ENCODE peak calls at places on chromosomes 2 and 18, in eight cellular contexts. One of them, this sample, is unnamed. For H3K9me3, the result is how much of the 10 kb centered on the place peaks cover.

GRCh38 chr2:118508282-118508681 is 339.2 kb downstream of the EN1 start:
- DNase-seq in SK-N-SH: no peak
- DNase-seq in HCT116: no peak
- DNase-seq in hepatocyte: no peak
- DNase-seq in GM23248: no peak
- DNase-seq in MM.1S: no peak
- DNase-seq in PC-3: no peak
- DNase-seq in OCI-LY7: no peak
- DNase-seq in this sample: no peak

GRCh38 chr2:169705927-169706326 is 11.7 kb downstream of the PHOSPHO2 start:
- DNase-seq in OCI-LY7: no peak
- DNase-seq in MM.1S: no peak
- DNase-seq in GM23248: peak
- DNase-seq in SK-N-SH: no peak
- DNase-seq in HCT116: no peak
- DNase-seq in PC-3: no peak
- DNase-seq in hepatocyte: no peak
- DNase-seq in this sample: no peak

GRCh38 chr2:172270278-172271079 is 156.9 kb upstream of the ITGA6 start:
- DNase-seq in PC-3: no peak
- DNase-seq in hepatocyte: peak
- DNase-seq in SK-N-SH: no peak
- DNase-seq in OCI-LY7: no peak
- DNase-seq in MM.1S: no peak
- DNase-seq in HCT116: no peak
- DNase-seq in GM23248: no peak
- DNase-seq in this sample: peak

GRCh38 chr2:180085144-180085543 is 78.0 kb upstream of the CWC22 start:
- DNase-seq in hepatocyte: no peak
- DNase-seq in OCI-LY7: no peak
- DNase-seq in SK-N-SH: no peak
- DNase-seq in MM.1S: no peak
- DNase-seq in HCT116: no peak
- DNase-seq in PC-3: no peak
- DNase-seq in GM23248: no peak
- DNase-seq in this sample: no peak

GRCh38 chr2:157789933-157790511 is 86.1 kb downstream of the ACVR1 start:
- DNase-seq in OCI-LY7: no peak
- DNase-seq in MM.1S: peak
- DNase-seq in GM23248: no peak
- DNase-seq in HCT116: no peak
- DNase-seq in PC-3: no peak
- DNase-seq in hepatocyte: no peak
- DNase-seq in SK-N-SH: no peak
- DNase-seq in this sample: peak

GRCh38 chr2:224987733-224988132 is 54.5 kb downstream of the DOCK10 start:
- DNase-seq in PC-3: peak
- DNase-seq in MM.1S: no peak
- DNase-seq in OCI-LY7: no peak
- DNase-seq in SK-N-SH: no peak
- DNase-seq in hepatocyte: no peak
- DNase-seq in GM23248: peak
- DNase-seq in HCT116: no peak
- DNase-seq in this sample: no peak

GRCh38 chr2:240643093-240643810 is 18.0 kb downstream of the GPR35 start:
- DNase-seq in HCT116: no peak
- DNase-seq in GM23248: no peak
- DNase-seq in MM.1S: no peak
- DNase-seq in OCI-LY7: no peak
- DNase-seq in PC-3: no peak
- DNase-seq in SK-N-SH: peak
- DNase-seq in hepatocyte: no peak
- DNase-seq in this sample: no peak

GRCh38 chr18:60047556-60047955 is 147.8 kb downstream of the PMAIP1 start:
- DNase-seq in GM23248: peak
- DNase-seq in hepatocyte: no peak
- DNase-seq in HCT116: no peak
- DNase-seq in OCI-LY7: no peak
- DNase-seq in PC-3: peak
- DNase-seq in SK-N-SH: no peak
- DNase-seq in MM.1S: no peak
- DNase-seq in this sample: no peak

GRCh38 chr18:10074122-10074521 is 160.3 kb downstream of the VAPA start:
- DNase-seq in OCI-LY7: no peak
- DNase-seq in MM.1S: no peak
- DNase-seq in SK-N-SH: no peak
- DNase-seq in GM23248: no peak
- DNase-seq in HCT116: no peak
- DNase-seq in hepatocyte: no peak
- DNase-seq in PC-3: peak
- DNase-seq in this sample: no peak

GRCh38 chr2:132849118-132849517 is 179.1 kb upstream of the LYPD1 start:
- DNase-seq in OCI-LY7: no peak
- DNase-seq in hepatocyte: no peak
- DNase-seq in SK-N-SH: no peak
- DNase-seq in GM23248: peak
- DNase-seq in MM.1S: no peak
- DNase-seq in PC-3: peak
- DNase-seq in HCT116: no peak
- DNase-seq in this sample: no peak

GRCh38 chr18:9531791-9532410 is 56.6 kb downstream of the RALBP1 start:
- DNase-seq in MM.1S: peak
- DNase-seq in GM23248: peak
- DNase-seq in PC-3: no peak
- DNase-seq in HCT116: no peak
- DNase-seq in SK-N-SH: no peak
- DNase-seq in hepatocyte: no peak
- DNase-seq in OCI-LY7: no peak
- DNase-seq in this sample: no peak

GRCh38 chr2:100796499-100797100 is 23.3 kb upstream of the NPAS2 start:
- DNase-seq in MM.1S: no peak
- DNase-seq in OCI-LY7: no peak
- DNase-seq in PC-3: peak
- DNase-seq in HCT116: no peak
- DNase-seq in GM23248: no peak
- DNase-seq in hepatocyte: no peak
- DNase-seq in SK-N-SH: no peak
- DNase-seq in this sample: no peak

GRCh38 chr2:97774425-97774824 is 61.0 kb downstream of the ZAP70 start:
- DNase-seq in OCI-LY7: peak
- DNase-seq in MM.1S: no peak
- DNase-seq in HCT116: no peak
- DNase-seq in GM23248: peak
- DNase-seq in SK-N-SH: no peak
- DNase-seq in PC-3: peak
- DNase-seq in hepatocyte: peak
- DNase-seq in this sample: peak
- TF ChIP-seq EZH2phosphoT487 in OCI-LY7: no peak
- TF ChIP-seq EZH2phosphoT487 in MM.1S: no peak
- TF ChIP-seq EZH2phosphoT487 in HCT116: no peak
- TF ChIP-seq EZH2phosphoT487 in GM23248: no peak
- TF ChIP-seq EZH2phosphoT487 in SK-N-SH: no peak
- TF ChIP-seq EZH2phosphoT487 in PC-3: no peak
- TF ChIP-seq EZH2phosphoT487 in hepatocyte: no peak
- TF ChIP-seq EZH2phosphoT487 in this sample: no peak

GRCh38 chr18:12165038-12165768 is 71.6 kb downstream of the ANKRD62 start:
- DNase-seq in hepatocyte: no peak
- DNase-seq in GM23248: no peak
- DNase-seq in MM.1S: no peak
- DNase-seq in HCT116: no peak
- DNase-seq in SK-N-SH: no peak
- DNase-seq in PC-3: no peak
- DNase-seq in OCI-LY7: no peak
- DNase-seq in this sample: no peak
- H3K9me3 ChIP-seq in hepatocyte: under half
- H3K9me3 ChIP-seq in GM23248: under half
- H3K9me3 ChIP-seq in MM.1S: under half
- H3K9me3 ChIP-seq in HCT116: under half
- H3K9me3 ChIP-seq in SK-N-SH: under half
- H3K9me3 ChIP-seq in PC-3: under half
- H3K9me3 ChIP-seq in OCI-LY7: under half
- H3K9me3 ChIP-seq in this sample: under half

GRCh38 chr2:64831134-64831976 is 157.8 kb upstream of the SLC1A4 start:
- DNase-seq in OCI-LY7: peak
- DNase-seq in MM.1S: peak
- DNase-seq in PC-3: peak
- DNase-seq in SK-N-SH: peak
- DNase-seq in HCT116: peak
- DNase-seq in GM23248: peak
- DNase-seq in hepatocyte: peak
- DNase-seq in this sample: peak
- H3K27ac ChIP-seq in OCI-LY7: no peak
- H3K27ac ChIP-seq in MM.1S: no peak
- H3K27ac ChIP-seq in PC-3: peak
- H3K27ac ChIP-seq in SK-N-SH: no peak
- H3K27ac ChIP-seq in HCT116: peak
- H3K27ac ChIP-seq in GM23248: peak
- H3K27ac ChIP-seq in hepatocyte: peak
- H3K27ac ChIP-seq in this sample: no peak

GRCh38 chr2:69255760-69256159 is 131.3 kb downstream of the GFPT1 start:
- DNase-seq in MM.1S: no peak
- DNase-seq in SK-N-SH: no peak
- DNase-seq in OCI-LY7: no peak
- DNase-seq in GM23248: no peak
- DNase-seq in PC-3: no peak
- DNase-seq in HCT116: no peak
- DNase-seq in hepatocyte: no peak
- DNase-seq in this sample: no peak

GRCh38 chr2:69250981-69251380 is 136.0 kb downstream of the GFPT1 start:
- DNase-seq in hepatocyte: no peak
- DNase-seq in SK-N-SH: no peak
- DNase-seq in GM23248: peak
- DNase-seq in PC-3: no peak
- DNase-seq in MM.1S: no peak
- DNase-seq in HCT116: no peak
- DNase-seq in OCI-LY7: no peak
- DNase-seq in this sample: no peak

GRCh38 chr2:69253033-69253535 is 133.9 kb downstream of the GFPT1 start:
- DNase-seq in GM23248: peak
- DNase-seq in hepatocyte: no peak
- DNase-seq in SK-N-SH: no peak
- DNase-seq in OCI-LY7: no peak
- DNase-seq in MM.1S: no peak
- DNase-seq in PC-3: no peak
- DNase-seq in HCT116: no peak
- DNase-seq in this sample: no peak

GRCh38 chr2:69248232-69248631 is 138.8 kb downstream of the GFPT1 start:
- DNase-seq in hepatocyte: no peak
- DNase-seq in HCT116: no peak
- DNase-seq in GM23248: no peak
- DNase-seq in PC-3: no peak
- DNase-seq in MM.1S: no peak
- DNase-seq in OCI-LY7: no peak
- DNase-seq in SK-N-SH: no peak
- DNase-seq in this sample: no peak

DNA sequence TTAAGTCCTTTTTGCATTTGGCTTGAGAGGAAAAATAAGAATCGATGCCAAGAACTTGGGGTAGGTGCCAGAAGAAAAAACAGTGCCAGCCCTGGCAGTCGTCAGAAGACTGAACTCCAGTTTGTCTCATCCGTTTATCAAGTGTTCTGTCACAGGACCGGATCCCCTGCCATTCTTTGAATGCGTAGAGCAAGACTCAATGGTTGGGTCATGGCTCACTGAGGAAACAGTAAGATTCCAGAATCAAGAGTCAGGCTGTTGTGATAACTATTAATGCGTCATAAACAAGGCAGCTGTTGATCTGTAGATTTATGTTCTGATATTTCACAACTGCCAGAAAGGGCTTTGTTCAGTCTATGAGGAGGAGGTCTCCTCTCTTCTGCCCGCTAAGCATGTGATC is 133.1 kb downstream of the GFPT1 start:
- DNase-seq in OCI-LY7: no peak
- DNase-seq in SK-N-SH: no peak
- DNase-seq in MM.1S: no peak
- DNase-seq in GM23248: peak
- DNase-seq in PC-3: peak
- DNase-seq in hepatocyte: peak
- DNase-seq in HCT116: no peak
- DNase-seq in this sample: no peak
- TF ChIP-seq EZH2phosphoT487 in OCI-LY7: no peak
- TF ChIP-seq EZH2phosphoT487 in SK-N-SH: no peak
- TF ChIP-seq EZH2phosphoT487 in MM.1S: no peak
- TF ChIP-seq EZH2phosphoT487 in GM23248: peak
- TF ChIP-seq EZH2phosphoT487 in PC-3: no peak
- TF ChIP-seq EZH2phosphoT487 in hepatocyte: no peak
- TF ChIP-seq EZH2phosphoT487 in HCT116: no peak
- TF ChIP-seq EZH2phosphoT487 in this sample: no peak

This sample was measured in neural progenitor cell.